ENCODE peak calls at places on chromosome 11, in seven cellular contexts. One of them, this sample, is unnamed.

GRCh38 chr11:105092255-105093239 is 47.0 kb downstream of the CARD18 start:
- DNase-seq in Calu3: no peak
- DNase-seq in NCI-H2081: no peak
- DNase-seq in colonic mucosa: no peak
- DNase-seq in germinal center: no peak
- DNase-seq in progenitor cell of endocrine pancreas: no peak
- DNase-seq in hippocampal formation: no peak
- DNase-seq in this sample: no peak

GRCh38 chr11:12914401-12914912 is 94.7 kb upstream of the RASSF10 start:
- DNase-seq in Calu3: peak; percentile 36
- DNase-seq in NCI-H2081: no peak
- DNase-seq in progenitor cell of endocrine pancreas: peak; percentile 61
- DNase-seq in colonic mucosa: peak; percentile 29
- DNase-seq in germinal center: peak; percentile 24
- DNase-seq in hippocampal formation: peak; percentile 90
- DNase-seq in this sample: no peak

GRCh38 chr11:14500181-14500651 is 605 bp upstream of the COPB1 start:
- DNase-seq in Calu3: peak; percentile 56
- DNase-seq in germinal center: peak; percentile 51
- DNase-seq in NCI-H2081: no peak
- DNase-seq in colonic mucosa: peak; percentile 74
- DNase-seq in progenitor cell of endocrine pancreas: no peak
- DNase-seq in hippocampal formation: peak; percentile 17
- DNase-seq in this sample: peak; percentile 59

GRCh38 chr11:12137005-12137690 is 26.8 kb downstream of the MICAL2 start:
- DNase-seq in NCI-H2081: no peak
- DNase-seq in progenitor cell of endocrine pancreas: no peak
- DNase-seq in hippocampal formation: no peak
- DNase-seq in germinal center: no peak
- DNase-seq in Calu3: no peak
- DNase-seq in colonic mucosa: peak; percentile 82
- DNase-seq in this sample: no peak

GRCh38 chr11:70220920-70221319 is 17.8 kb downstream of the FADD start:
- DNase-seq in colonic mucosa: no peak
- DNase-seq in germinal center: no peak
- DNase-seq in hippocampal formation: no peak
- DNase-seq in Calu3: no peak
- DNase-seq in NCI-H2081: no peak
- DNase-seq in progenitor cell of endocrine pancreas: no peak
- DNase-seq in this sample: no peak

GRCh38 chr11:65059959-65060824 is 1.8 kb upstream of the NAALADL1 start:
- DNase-seq in Calu3: no peak
- DNase-seq in progenitor cell of endocrine pancreas: no peak
- DNase-seq in colonic mucosa: peak; percentile 45
- DNase-seq in germinal center: no peak
- DNase-seq in NCI-H2081: no peak
- DNase-seq in hippocampal formation: no peak
- DNase-seq in this sample: no peak

GRCh38 chr11:100719362-100719761 is 32.3 kb downstream of the ARHGAP42 start:
- DNase-seq in Calu3: no peak
- DNase-seq in colonic mucosa: no peak
- DNase-seq in NCI-H2081: peak; percentile 55
- DNase-seq in progenitor cell of endocrine pancreas: no peak
- DNase-seq in germinal center: no peak
- DNase-seq in hippocampal formation: no peak
- DNase-seq in this sample: peak; percentile 41

GRCh38 chr11:105486929-105487328 is 122.9 kb upstream of the GRIA4 start:
- DNase-seq in hippocampal formation: no peak
- DNase-seq in germinal center: no peak
- DNase-seq in NCI-H2081: no peak
- DNase-seq in colonic mucosa: no peak
- DNase-seq in Calu3: no peak
- DNase-seq in progenitor cell of endocrine pancreas: no peak
- DNase-seq in this sample: no peak

GRCh38 chr11:2548596-2548995 is 103.8 kb downstream of the KCNQ1 start:
- DNase-seq in hippocampal formation: no peak
- DNase-seq in Calu3: no peak
- DNase-seq in NCI-H2081: no peak
- DNase-seq in colonic mucosa: no peak
- DNase-seq in germinal center: no peak
- DNase-seq in progenitor cell of endocrine pancreas: no peak
- DNase-seq in this sample: no peak

GRCh38 chr11:26333906-26334305 is 2.0 kb downstream of the ANO3 start:
- DNase-seq in colonic mucosa: no peak
- DNase-seq in NCI-H2081: no peak
- DNase-seq in germinal center: no peak
- DNase-seq in Calu3: no peak
- DNase-seq in hippocampal formation: no peak
- DNase-seq in progenitor cell of endocrine pancreas: no peak
- DNase-seq in this sample: no peak

This sample was measured in NCI-H345.